ENCODE peak calls at places on chromosomes 4 and X, in eight cellular contexts. K, I, H, W, J, N, V and D are unnamed samples.

GRCh38 chr4:94412019-94413017 is 39.4 kb upstream of the PDLIM5 start:
- DNase-seq in I (no peak), W (no peak), J (peak; percentile 80), H (no peak), N (peak; percentile 87), K (no peak), V (peak; percentile 60), D (no peak)

GRCh38 chr4:1218892-1219552 is 29.9 kb downstream of the CTBP1 start:
- DNase-seq in J (no peak), I (no peak), W (no peak), V (no peak), N (no peak), H (no peak), K (no peak), D (no peak)

GRCh38 chrX:30973784-30974427 is 84.9 kb upstream of the TAB3 start:
- DNase-seq in J (no peak), W (peak; percentile 14), K (no peak), V (no peak), I (no peak), H (no peak), N (no peak), D (no peak)

GRCh38 chr4:122803788-122804208 is 22.8 kb upstream of the FGF2 start:
- DNase-seq in V (no peak), J (peak; percentile 46), I (no peak), N (no peak), H (no peak), W (no peak), K (peak; percentile 49), D (no peak)

GRCh38 chr4:174120446-174121142 is 162.9 kb downstream of the FBXO8 start:
- DNase-seq in J (peak; percentile 83), V (peak; percentile 81), N (peak; percentile 90), W (peak; percentile 70), K (peak; percentile 70), I (no peak), H (no peak), D (peak; percentile 62)

GRCh38 chrX:120205816-120206753 is 44.5 kb upstream of the ZBTB33 start:
- DNase-seq in H (no peak), J (no peak), W (no peak), N (no peak), V (no peak), I (no peak), K (no peak), D (no peak)

GRCh38 chr4:173242466-173243250 is 74.0 kb downstream of the GALNT7 start:
- DNase-seq in K (no peak), V (no peak), N (peak; percentile 12), I (no peak), W (peak; percentile 61), H (no peak), J (peak; percentile 39), D (no peak)

GRCh38 chrX:13153796-13154195 is 109.4 kb upstream of the FAM9C start:
- DNase-seq in J (peak; percentile 36), W (no peak), K (no peak), H (no peak), V (no peak), N (peak; percentile 58), I (no peak), D (no peak)

GRCh38 chrX:23386726-23387125 is 52.1 kb downstream of the PTCHD1 start:
- DNase-seq in N (no peak), W (no peak), J (no peak), H (no peak), I (no peak), K (no peak), V (no peak), D (no peak)

GRCh38 chr4:145279122-145279960 is 99.0 kb upstream of the OTUD4 start:
- DNase-seq in W (no peak), J (peak; percentile 67), N (peak; percentile 76), I (no peak), K (no peak), V (no peak), H (no peak), D (no peak)

GRCh38 chr4:174084542-174084941 is 198.9 kb downstream of the FBXO8 start:
- DNase-seq in J (no peak), V (no peak), W (no peak), N (peak; percentile 47), I (no peak), K (no peak), H (no peak), D (no peak)

GRCh38 chr4:55079451-55080173 is 45.8 kb downstream of the KDR start:
- DNase-seq in N (peak; percentile 33), W (no peak), J (peak; percentile 61), H (no peak), I (no peak), K (peak; percentile 28), V (no peak), D (no peak)

GRCh38 chr4:108492816-108493595 is 127.4 kb upstream of the RPL34 start:
- DNase-seq in V (peak; percentile 2), H (no peak), K (no peak), J (peak; percentile 39), N (peak; percentile 30), W (peak; percentile 75), I (no peak), D (no peak)

GRCh38 chr4:100823066-100823992 is 305.5 kb upstream of the EMCN start:
- DNase-seq in J (peak; percentile 59), I (no peak), N (peak; percentile 36), V (peak; percentile 39), K (no peak), H (no peak), W (no peak), D (no peak)

GRCh38 chr4:74202062-74202586 is 44.2 kb downstream of the MTHFD2L start:
- DNase-seq in V (peak; percentile 58), I (no peak), W (no peak), N (no peak), H (no peak), J (no peak), K (no peak), D (no peak)

GRCh38 chr4:89915151-89915550 is 20.5 kb downstream of the MMRN1 start:
- DNase-seq in J (no peak), I (no peak), V (no peak), N (no peak), W (no peak), K (no peak), H (no peak), D (no peak)

GRCh38 chr4:83390965-83391364 is 56.3 kb upstream of the HPSE start:
- DNase-seq in W (no peak), K (no peak), N (no peak), I (no peak), J (no peak), H (no peak), V (no peak), D (no peak)

GRCh38 chr4:94516067-94516466 is 64.3 kb downstream of the PDLIM5 start:
- DNase-seq in I (no peak), H (no peak), K (no peak), J (peak; percentile 78), V (peak; percentile 63), W (no peak), N (peak; percentile 80), D (no peak)

GRCh38 chrX:46218373-46218772 is 326.8 kb downstream of the ZNF674 start:
- DNase-seq in N (no peak), K (no peak), J (no peak), V (no peak), W (no peak), H (no peak), I (no peak), D (no peak)
- H3K4me3 ChIP-seq in N (no peak overlapping the region), K (no peak overlapping the region), J (no peak overlapping the region), V (no peak overlapping the region), W (no peak overlapping the region), H (no peak overlapping the region), I (no peak overlapping the region), D (no peak overlapping the region)

GRCh38 chr4:148074462-148074861 is 342.6 kb downstream of the ARHGAP10 start:
- DNase-seq in J (no peak), V (no peak), I (no peak), K (no peak), W (no peak), N (no peak), H (no peak), D (peak; percentile 38)
- H3K4me3 ChIP-seq in J (no peak overlapping the region), V (no peak overlapping the region), I (no peak overlapping the region), K (no peak overlapping the region), W (no peak overlapping the region), N (no peak overlapping the region), H (no peak overlapping the region), D (no peak overlapping the region)

GRCh38 chr4:106993846-106994245 is 42.3 kb downstream of the DKK2 start:
- DNase-seq in J (no peak), N (no peak), K (no peak), H (no peak), W (no peak), I (no peak), V (no peak), D (no peak)

DNA sequence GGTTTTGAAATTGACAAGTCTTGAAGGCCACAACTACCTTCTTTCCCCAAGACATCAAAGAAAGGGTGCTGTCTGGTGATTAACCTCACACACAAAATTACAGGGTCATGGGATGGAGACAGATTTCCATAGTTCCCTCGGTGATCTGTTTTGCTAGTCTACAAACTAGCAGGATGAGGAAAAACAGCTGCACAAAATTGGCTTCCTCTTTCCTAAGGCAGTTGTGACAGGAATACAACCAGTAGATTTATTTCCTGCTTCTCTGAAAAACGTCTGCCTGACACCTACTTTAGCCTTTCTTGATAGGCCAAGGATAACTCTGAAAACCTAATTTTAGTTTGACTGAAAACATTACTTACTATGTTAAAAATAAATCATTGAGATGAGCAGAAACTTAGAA is 39.6 kb downstream of the DKK2 start:
- DNase-seq in W (no peak), H (no peak), N (no peak), V (no peak), J (no peak), K (no peak), I (no peak), D (no peak)
- H3K4me3 ChIP-seq in W (no peak overlapping the region), H (no peak overlapping the region), N (no peak overlapping the region), V (no peak overlapping the region), J (no peak overlapping the region), K (no peak overlapping the region), I (no peak overlapping the region), D (no peak overlapping the region)

DNA sequence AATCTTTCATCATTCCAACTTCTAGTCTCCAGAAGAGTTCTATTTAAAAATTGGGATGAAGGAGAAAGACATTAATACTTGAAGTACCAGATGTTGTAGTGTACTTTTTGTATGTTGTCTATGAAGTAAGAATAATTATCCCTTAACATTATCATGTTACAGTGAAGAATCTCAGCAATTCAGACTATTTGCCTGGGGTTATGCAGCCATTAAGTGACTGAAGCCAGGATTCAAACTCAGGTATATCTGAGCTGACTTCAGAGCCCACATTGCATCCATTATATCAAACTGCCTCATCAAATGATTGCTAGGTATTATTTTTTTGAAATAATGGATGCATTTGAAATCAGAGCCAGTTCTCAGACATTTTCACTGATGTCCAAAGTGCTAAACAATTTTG is 76.1 kb upstream of the FHDC1 start:
- DNase-seq in H (no peak), W (no peak), N (no peak), J (peak; percentile 44), I (no peak), V (no peak), K (no peak), D (no peak)
- H3K4me3 ChIP-seq in H (no peak overlapping the region), W (no peak overlapping the region), N (no peak overlapping the region), J (no peak overlapping the region), I (no peak overlapping the region), V (no peak overlapping the region), K (no peak overlapping the region), D (no peak overlapping the region)